ENCODE peak calls at places on chromosomes 7 and 10, in seven cellular contexts. J, Q, L, H, R, C and E are unnamed samples.

GRCh38 chr7:16027396-16027795 is 340.9 kb upstream of the MEOX2 start:
- DNase-seq in R (no peak), H (no peak), L (peak; percentile 7), C (no peak), Q (no peak), J (no peak), E (no peak)

GRCh38 chr7:143003393-143004051 is 23.4 kb downstream of the OR9A2 start:
- DNase-seq in Q (peak; percentile 76), H (no peak), J (peak; percentile 87), C (no peak), R (peak; percentile 26), L (peak; percentile 44), E (peak; percentile 7)

GRCh38 chr7:19117870-19118608 is 603 bp upstream of the TWIST1 start:
- DNase-seq in J (no peak), C (no peak), H (no peak), L (peak; percentile 21), Q (no peak), R (no peak), E (no peak)

GRCh38 chr10:107653832-107654287 is 489.4 kb upstream of the SORCS1 start:
- DNase-seq in H (no peak), R (no peak), Q (no peak), C (no peak), J (no peak), L (peak; percentile 5), E (no peak)

GRCh38 chr7:80981405-80981804 is 62.6 kb upstream of the SEMA3C start:
- DNase-seq in H (no peak), L (no peak), Q (no peak), R (no peak), J (no peak), C (no peak), E (no peak)

GRCh38 chr7:51647931-51648351 is 331.3 kb upstream of the COBL start:
- DNase-seq in R (no peak), L (no peak), C (no peak), J (no peak), Q (no peak), H (no peak), E (no peak)

GRCh38 chr7:143497008-143497795 is 19.5 kb downstream of the TAS2R41 start:
- DNase-seq in R (no peak), H (no peak), Q (no peak), J (no peak), L (no peak), C (no peak), E (no peak)

GRCh38 chr7:127831312-127832212 is 179.6 kb downstream of the SND1 start:
- DNase-seq in Q (no peak), R (no peak), J (peak; percentile 52), C (no peak), L (no peak), H (no peak), E (no peak)

GRCh38 chr10:14738011-14738510 is 36.6 kb downstream of the FAM107B start:
- DNase-seq in J (no peak), H (no peak), R (no peak), C (no peak), L (no peak), Q (no peak), E (no peak)

GRCh38 chr7:74475243-74475986 is 21.7 kb downstream of the GTF2IRD1 start:
- DNase-seq in Q (no peak), R (no peak), H (no peak), J (no peak), C (no peak), L (no peak), E (no peak)

GRCh38 chr10:61633665-61634064 is 29.1 kb upstream of the CABCOCO1 start:
- DNase-seq in C (no peak), H (no peak), R (no peak), J (no peak), L (peak; percentile 68), Q (no peak), E (no peak)

GRCh38 chr10:61640876-61641275 is 21.9 kb upstream of the CABCOCO1 start:
- DNase-seq in H (no peak), L (no peak), C (no peak), R (no peak), Q (no peak), J (no peak), E (no peak)

GRCh38 chr10:61634711-61635110 is 28.0 kb upstream of the CABCOCO1 start:
- DNase-seq in C (no peak), J (no peak), R (no peak), L (peak; percentile 58), H (no peak), Q (no peak), E (no peak)

GRCh38 chr10:61639952-61640351 is 22.8 kb upstream of the CABCOCO1 start:
- DNase-seq in L (peak; percentile 34), J (no peak), R (no peak), C (no peak), H (no peak), Q (no peak), E (no peak)

DNA sequence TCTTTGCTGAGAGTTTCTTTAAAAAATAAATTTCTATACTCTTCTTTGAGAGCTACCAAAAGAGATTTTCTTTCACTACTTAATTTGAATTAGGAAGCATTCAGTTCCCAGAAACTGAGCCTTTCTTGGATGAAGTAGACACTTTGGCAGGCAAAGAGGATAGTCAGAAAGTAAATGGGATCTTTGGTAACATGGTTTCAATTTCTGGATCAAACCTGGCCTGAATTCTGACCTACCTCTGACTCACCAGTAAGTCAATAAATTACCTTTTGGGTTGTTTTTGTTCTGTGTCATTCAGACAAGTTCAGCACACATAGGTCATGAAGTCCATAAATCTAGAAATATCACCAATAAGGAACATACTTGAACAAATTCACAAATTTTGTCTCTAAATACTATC is 26.8 kb upstream of the CABCOCO1 start:
- DNase-seq in R (no peak), L (peak; percentile 76), C (no peak), H (no peak), J (no peak), Q (no peak), E (no peak)
- H3K27ac ChIP-seq in R (no peak overlapping the region), L (peak overlapping the region; percentile 33), C (no peak overlapping the region), H (no peak overlapping the region), J (no peak overlapping the region), Q (no peak overlapping the region), E (no peak overlapping the region)

DNA sequence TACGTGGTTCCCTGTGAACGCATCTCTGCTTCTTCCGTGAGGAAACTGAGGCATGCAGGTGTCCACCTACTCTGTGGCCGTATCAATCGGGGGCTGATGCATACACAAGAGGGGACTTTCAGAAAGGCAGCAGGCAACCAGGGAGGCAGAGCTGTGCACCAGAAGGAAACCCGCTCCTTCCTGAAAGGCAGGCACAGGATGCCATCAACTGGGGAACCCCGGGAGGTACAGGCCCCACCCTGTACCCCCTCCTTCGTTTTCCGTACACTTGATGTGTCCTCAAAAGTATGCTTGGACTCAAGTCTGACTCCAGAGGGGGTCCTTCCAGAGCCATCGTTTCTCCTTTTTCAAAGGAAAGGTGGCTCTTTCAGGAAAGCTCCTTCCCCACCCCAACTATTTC is 59.5 kb downstream of the ASB13 start:
- DNase-seq in R (no peak), C (no peak), Q (peak; percentile 25), L (no peak), H (peak; percentile 29), J (no peak), E (no peak)
- H3K4me3 ChIP-seq in R (no peak overlapping the region), C (no peak overlapping the region), Q (no peak overlapping the region), L (no peak overlapping the region), H (no peak overlapping the region), J (no peak overlapping the region), E (no peak overlapping the region)

DNA sequence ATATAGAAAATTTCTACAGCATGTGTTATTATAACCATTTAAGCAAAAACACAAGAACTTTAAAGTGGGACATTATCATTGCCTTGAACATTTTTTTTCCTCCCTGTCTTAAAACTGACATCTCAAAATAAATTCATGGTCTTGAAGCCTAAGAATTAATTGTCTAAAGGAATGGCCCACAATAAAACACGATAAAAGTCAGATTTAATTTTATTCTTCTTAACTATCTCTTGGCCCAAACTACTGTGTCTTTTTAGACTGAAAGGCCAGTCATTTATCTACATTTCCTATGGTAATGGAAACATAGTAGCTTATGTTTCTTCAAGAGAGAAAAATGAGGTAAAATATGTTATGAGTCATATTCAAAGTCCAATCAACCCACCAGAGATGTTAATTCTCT is 24.4 kb upstream of the ETV1 start:
- DNase-seq in J (no peak), L (peak; percentile 11), C (no peak), Q (no peak), H (no peak), R (no peak), E (no peak)
- H3K9me3 ChIP-seq in J (no peaks in the 10 kb centered on the region), L (no peaks in the 10 kb centered on the region), C (no peaks in the 10 kb centered on the region), Q (no peaks in the 10 kb centered on the region), H (no peaks in the 10 kb centered on the region), R (no peaks in the 10 kb centered on the region), E (no peaks in the 10 kb centered on the region)

GRCh38 chr7:33673029-33673700 is 232.2 kb upstream of the BMPER start:
- DNase-seq in R (no peak), J (no peak), C (no peak), L (no peak), Q (no peak), H (no peak), E (no peak)

GRCh38 chr7:33674804-33675411 is 230.4 kb upstream of the BMPER start:
- DNase-seq in L (no peak), Q (no peak), J (no peak), R (no peak), H (no peak), C (no peak), E (no peak)

GRCh38 chr7:33669251-33669670 is 236.1 kb upstream of the BMPER start:
- DNase-seq in Q (no peak), C (no peak), L (no peak), R (no peak), H (no peak), J (no peak), E (no peak)

GRCh38 chr7:33667261-33667660 is 238.1 kb upstream of the BMPER start:
- DNase-seq in H (no peak), C (no peak), R (no peak), J (no peak), L (peak; percentile 53), Q (no peak), E (no peak)

GRCh38 chr7:33671521-33672262 is 233.6 kb upstream of the BMPER start:
- DNase-seq in H (no peak), C (no peak), L (no peak), R (no peak), Q (no peak), J (no peak), E (no peak)
- H3K27ac ChIP-seq in H (no peak overlapping the region), C (no peak overlapping the region), L (no peak overlapping the region), R (no peak overlapping the region), Q (no peak overlapping the region), J (no peak overlapping the region), E (no peak overlapping the region)

DNA sequence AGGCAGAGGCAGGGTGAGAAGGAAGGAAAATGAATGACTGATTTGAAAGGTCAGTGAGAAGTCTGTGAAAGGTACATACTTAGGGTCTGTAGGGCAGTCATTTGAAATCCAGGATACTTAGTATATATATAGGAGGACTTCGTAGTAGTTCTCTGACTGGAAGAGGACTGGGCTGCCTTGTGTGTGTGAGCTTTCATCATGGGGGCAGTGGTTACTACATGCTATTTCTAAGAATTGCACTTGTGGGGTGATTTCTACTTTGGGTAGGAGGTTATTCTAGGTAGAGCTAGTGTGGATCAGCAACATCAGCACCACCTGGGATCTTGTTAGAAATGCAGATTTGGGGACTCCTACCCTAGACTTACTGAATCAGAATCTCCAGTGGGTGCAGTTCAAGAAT is 104.1 kb downstream of the AUTS2 start:
- DNase-seq in J (no peak), C (no peak), R (no peak), L (no peak), H (no peak), Q (no peak), E (no peak)
- H3K4me3 ChIP-seq in J (no peak overlapping the region), C (no peak overlapping the region), R (no peak overlapping the region), L (no peak overlapping the region), H (no peak overlapping the region), Q (no peak overlapping the region), E (no peak overlapping the region)